ENCODE peak calls at places on chromosome 21, in seven cellular contexts. W is upper lobe of right lung; X is NB4; T is tibial artery; A is ELF-1; L is stimulated activated CD4-positive, alpha-beta T cell treated with anti-CD3 and anti-CD28 coated beads, Interleukin-4, amount 100 ng/mL, for 1 hour; Y is transverse colon. Q is an unnamed sample.

GRCh38 chr21:15227919-15228318 is 163.1 kb upstream of the NRIP1 start:
- DNase-seq in Y (no peak), T (no peak), W (no peak), L (no peak), X (no peak), A (no peak), Q (no peak)

GRCh38 chr21:25366116-25366515 is 241.2 kb downstream of the MRPL39 start:
- DNase-seq in T (no peak), A (no peak), W (no peak), X (no peak), Y (no peak), L (no peak), Q (no peak)

GRCh38 chr21:33348728-33349127 is 24.0 kb downstream of the IFNAR1 start:
- DNase-seq in X (no peak), A (no peak), T (no peak), L (no peak), Y (no peak), W (no peak), Q (no peak)

GRCh38 chr21:32143222-32143939 is 135.5 kb downstream of the MIS18A start:
- DNase-seq in Y (no peak), T (no peak), A (peak; percentile 26), L (no peak), X (no peak), W (no peak), Q (no peak)

GRCh38 chr21:28333455-28334108 is 659.1 kb downstream of the LTN1 start:
- DNase-seq in T (no peak), Y (no peak), L (no peak), X (no peak), A (no peak), W (no peak), Q (no peak)

GRCh38 chr21:23694396-23694795 is 1912.9 kb downstream of the MRPL39 start:
- DNase-seq in L (no peak), T (no peak), Y (no peak), W (no peak), X (peak; percentile 2), A (no peak), Q (no peak)

GRCh38 chr21:16578912-16579311 is 849.1 kb downstream of the USP25 start:
- DNase-seq in A (no peak), L (no peak), T (no peak), W (no peak), Y (no peak), X (no peak), Q (no peak)

GRCh38 chr21:35504277-35504676 is 455.2 kb upstream of the RUNX1 start:
- DNase-seq in T (no peak), W (no peak), A (no peak), X (no peak), Y (no peak), L (no peak), Q (no peak)

GRCh38 chr21:31470896-31471694 is 127.0 kb upstream of the TIAM1 start:
- DNase-seq in T (no peak), L (no peak), X (no peak), Y (no peak), W (no peak), A (peak; percentile 66), Q (no peak)

GRCh38 chr21:19609611-19610010 is 1206.0 kb upstream of the TMPRSS15 start:
- DNase-seq in W (no peak), A (no peak), T (no peak), L (no peak), X (no peak), Y (no peak), Q (no peak)

GRCh38 chr21:41289431-41289830 is 27.2 kb upstream of the FAM3B start:
- DNase-seq in T (no peak), A (peak; percentile 50), W (no peak), Y (no peak), L (no peak), X (no peak), Q (no peak)

GRCh38 chr21:45511661-45512431 is 30.4 kb downstream of the SLC19A1 start:
- DNase-seq in Y (no peak), W (peak; percentile 59), X (no peak), T (no peak), A (no peak), L (no peak), Q (no peak)

GRCh38 chr21:26842300-26842699 is 2.9 kb downstream of the ADAMTS1 start:
- DNase-seq in L (no peak), W (no peak), A (no peak), T (no peak), X (no peak), Y (no peak), Q (no peak)

GRCh38 chr21:29342394-29342957 is 43.8 kb downstream of the BACH1 start:
- DNase-seq in X (no peak), T (peak; percentile 77), L (peak; percentile 26), W (no peak), A (no peak), Y (peak; percentile 24), Q (no peak)

GRCh38 chr21:45365608-45366241 is 39.2 kb upstream of the COL18A1 start:
- DNase-seq in T (no peak), A (peak; percentile 97), Y (no peak), L (no peak), X (no peak), W (no peak), Q (no peak)

GRCh38 chr21:28135646-28136045 is 857.0 kb downstream of the LTN1 start:
- DNase-seq in W (no peak), L (no peak), A (no peak), T (no peak), Y (no peak), X (no peak), Q (no peak)

GRCh38 chr21:45460011-45460565 is 55.1 kb downstream of the COL18A1 start:
- DNase-seq in W (no peak), X (no peak), Y (no peak), A (no peak), L (no peak), T (no peak), Q (no peak)

GRCh38 chr21:31514598-31514997 is 144.9 kb upstream of the SOD1 start:
- DNase-seq in Y (no peak), X (no peak), T (no peak), A (peak; percentile 61), L (no peak), W (no peak), Q (peak; percentile 21)

GRCh38 chr21:35023396-35024070 is 25.6 kb downstream of the RUNX1 start:
- DNase-seq in X (no peak), A (peak; percentile 22), Y (no peak), L (no peak), T (no peak), W (no peak), Q (no peak)

GRCh38 chr21:28342229-28342810 is 650.4 kb downstream of the LTN1 start:
- DNase-seq in T (no peak), L (no peak), Y (no peak), A (no peak), X (no peak), W (no peak), Q (no peak)

GRCh38 chr21:32826317-32827167 is 55.0 kb upstream of the PAXBP1 start:
- DNase-seq in L (no peak), T (no peak), Y (peak; percentile 50), A (peak; percentile 41), W (no peak), X (peak; percentile 69), Q (peak; percentile 53)

GRCh38 chr21:44903054-44903685 is 17.5 kb downstream of the ITGB2 start:
- DNase-seq in A (no peak), W (no peak), L (no peak), T (no peak), X (no peak), Y (no peak), Q (no peak)

GRCh38 chr21:46667735-46668380 is 32.4 kb downstream of the PRMT2 start:
- DNase-seq in L (no peak), W (no peak), Y (no peak), A (peak; percentile 62), X (peak; percentile 95), T (no peak), Q (peak; percentile 47)

GRCh38 chr21:41638201-41638790 is 128.6 kb downstream of the RIPK4 start:
- DNase-seq in T (no peak), W (peak; percentile 28), L (no peak), Y (no peak), A (no peak), X (no peak), Q (no peak)

Q was measured in endothelial cell.